ENCODE peak calls at places on chromosomes 13 and 19, in nine cellular contexts. One of them, this sample, is unnamed.

GRCh38 chr13:98563071-98563470 is 13.8 kb downstream of the STK24 start:
- DNase-seq in Calu3: no peak
- DNase-seq in HFF-Myc: no peak
- DNase-seq in dorsolateral prefrontal cortex: no peak
- DNase-seq in fibroblast of lung: no peak
- DNase-seq in fibroblast of pulmonary artery: no peak
- DNase-seq in AG09309: no peak
- DNase-seq in heart right ventricle: no peak
- DNase-seq in spleen: no peak
- DNase-seq in this sample: no peak

GRCh38 chr19:2333027-2333806 is 4.7 kb downstream of the SPPL2B start:
- DNase-seq in fibroblast of pulmonary artery: no peak
- DNase-seq in HFF-Myc: no peak
- DNase-seq in Calu3: no peak
- DNase-seq in fibroblast of lung: no peak
- DNase-seq in dorsolateral prefrontal cortex: no peak
- DNase-seq in heart right ventricle: no peak
- DNase-seq in AG09309: no peak
- DNase-seq in spleen: peak; percentile 85
- DNase-seq in this sample: no peak

GRCh38 chr13:80011448-80012212 is 329.3 kb downstream of the SPRY2 start:
- DNase-seq in dorsolateral prefrontal cortex: no peak
- DNase-seq in AG09309: no peak
- DNase-seq in fibroblast of pulmonary artery: peak; percentile 64
- DNase-seq in heart right ventricle: no peak
- DNase-seq in HFF-Myc: no peak
- DNase-seq in Calu3: no peak
- DNase-seq in spleen: no peak
- DNase-seq in fibroblast of lung: no peak
- DNase-seq in this sample: no peak

GRCh38 chr13:76816394-76816793 is 69.8 kb downstream of the KCTD12 start:
- DNase-seq in heart right ventricle: no peak
- DNase-seq in spleen: no peak
- DNase-seq in dorsolateral prefrontal cortex: no peak
- DNase-seq in HFF-Myc: no peak
- DNase-seq in Calu3: no peak
- DNase-seq in fibroblast of lung: no peak
- DNase-seq in AG09309: no peak
- DNase-seq in fibroblast of pulmonary artery: no peak
- DNase-seq in this sample: no peak

GRCh38 chr19:56076413-56076998 is 44.6 kb downstream of the ZNF787 start:
- DNase-seq in HFF-Myc: peak; percentile 16
- DNase-seq in fibroblast of lung: peak; percentile 29
- DNase-seq in heart right ventricle: peak; percentile 60
- DNase-seq in fibroblast of pulmonary artery: peak; percentile 73
- DNase-seq in AG09309: peak; percentile 10
- DNase-seq in spleen: peak; percentile 48
- DNase-seq in Calu3: peak; percentile 75
- DNase-seq in dorsolateral prefrontal cortex: no peak
- DNase-seq in this sample: peak; percentile 41

GRCh38 chr13:112842931-112843391 is 126.1 kb upstream of the MCF2L start:
- DNase-seq in fibroblast of lung: no peak
- DNase-seq in spleen: peak; percentile 64
- DNase-seq in heart right ventricle: no peak
- DNase-seq in dorsolateral prefrontal cortex: no peak
- DNase-seq in fibroblast of pulmonary artery: no peak
- DNase-seq in AG09309: no peak
- DNase-seq in Calu3: no peak
- DNase-seq in HFF-Myc: no peak
- DNase-seq in this sample: no peak

GRCh38 chr13:74575729-74576125 is 441.5 kb upstream of the KLF12 start:
- DNase-seq in dorsolateral prefrontal cortex: peak; percentile 55
- DNase-seq in AG09309: no peak
- DNase-seq in HFF-Myc: no peak
- DNase-seq in fibroblast of pulmonary artery: peak; percentile 60
- DNase-seq in heart right ventricle: peak; percentile 95
- DNase-seq in spleen: peak; percentile 87
- DNase-seq in fibroblast of lung: peak; percentile 72
- DNase-seq in Calu3: no peak
- DNase-seq in this sample: peak; percentile 3

GRCh38 chr13:75145926-75146325 is 336.0 kb downstream of the TBC1D4 start:
- DNase-seq in fibroblast of pulmonary artery: peak; percentile 9
- DNase-seq in Calu3: no peak
- DNase-seq in HFF-Myc: peak; percentile 37
- DNase-seq in AG09309: no peak
- DNase-seq in dorsolateral prefrontal cortex: no peak
- DNase-seq in fibroblast of lung: peak; percentile 14
- DNase-seq in spleen: no peak
- DNase-seq in heart right ventricle: no peak
- DNase-seq in this sample: no peak

GRCh38 chr19:38321646-38322323 is 2.1 kb downstream of the KCNK6 start:
- DNase-seq in HFF-Myc: no peak
- DNase-seq in AG09309: peak; percentile 58
- DNase-seq in fibroblast of pulmonary artery: peak; percentile 94
- DNase-seq in dorsolateral prefrontal cortex: no peak
- DNase-seq in fibroblast of lung: peak; percentile 46
- DNase-seq in spleen: no peak
- DNase-seq in heart right ventricle: peak; percentile 84
- DNase-seq in Calu3: no peak
- DNase-seq in this sample: no peak

GRCh38 chr19:30785728-30786127 is 413.5 kb downstream of the ZNF536 start:
- DNase-seq in fibroblast of lung: no peak
- DNase-seq in dorsolateral prefrontal cortex: no peak
- DNase-seq in spleen: no peak
- DNase-seq in AG09309: no peak
- DNase-seq in fibroblast of pulmonary artery: no peak
- DNase-seq in heart right ventricle: no peak
- DNase-seq in HFF-Myc: no peak
- DNase-seq in Calu3: no peak
- DNase-seq in this sample: no peak
- TF ChIP-seq CTCF in fibroblast of lung: no peak
- TF ChIP-seq CTCF in dorsolateral prefrontal cortex: no peak
- TF ChIP-seq CTCF in spleen: no peak
- TF ChIP-seq CTCF in AG09309: no peak
- TF ChIP-seq CTCF in fibroblast of pulmonary artery: no peak
- TF ChIP-seq CTCF in heart right ventricle: no peak
- TF ChIP-seq CTCF in HFF-Myc: no peak
- TF ChIP-seq CTCF in Calu3: no peak
- TF ChIP-seq CTCF in this sample: no peak

GRCh38 chr19:10701955-10702307 is 692 bp downstream of the QTRT1 start:
- DNase-seq in spleen: no peak
- DNase-seq in fibroblast of lung: no peak
- DNase-seq in dorsolateral prefrontal cortex: no peak
- DNase-seq in AG09309: no peak
- DNase-seq in fibroblast of pulmonary artery: no peak
- DNase-seq in HFF-Myc: no peak
- DNase-seq in Calu3: no peak
- DNase-seq in heart right ventricle: no peak
- DNase-seq in this sample: no peak
- TF ChIP-seq CTCF in spleen: no peak
- TF ChIP-seq CTCF in fibroblast of lung: no peak
- TF ChIP-seq CTCF in dorsolateral prefrontal cortex: no peak
- TF ChIP-seq CTCF in AG09309: no peak
- TF ChIP-seq CTCF in fibroblast of pulmonary artery: no peak
- TF ChIP-seq CTCF in HFF-Myc: no peak
- TF ChIP-seq CTCF in Calu3: no peak
- TF ChIP-seq CTCF in heart right ventricle: no peak
- TF ChIP-seq CTCF in this sample: no peak

GRCh38 chr13:49220035-49220855 is at the start of gene MLNR:
- DNase-seq in HFF-Myc: no peak
- DNase-seq in heart right ventricle: peak; percentile 16
- DNase-seq in AG09309: no peak
- DNase-seq in spleen: peak; percentile 85
- DNase-seq in fibroblast of lung: peak; percentile 40
- DNase-seq in Calu3: peak; percentile 62
- DNase-seq in fibroblast of pulmonary artery: no peak
- DNase-seq in dorsolateral prefrontal cortex: no peak
- DNase-seq in this sample: no peak
- TF ChIP-seq CTCF in HFF-Myc: no peak
- TF ChIP-seq CTCF in heart right ventricle: no peak
- TF ChIP-seq CTCF in AG09309: peak; percentile 5
- TF ChIP-seq CTCF in spleen: peak; percentile 16
- TF ChIP-seq CTCF in fibroblast of lung: no peak
- TF ChIP-seq CTCF in Calu3: peak; percentile 39
- TF ChIP-seq CTCF in fibroblast of pulmonary artery: no peak
- TF ChIP-seq CTCF in dorsolateral prefrontal cortex: no peak
- TF ChIP-seq CTCF in this sample: peak; percentile 7

DNA sequence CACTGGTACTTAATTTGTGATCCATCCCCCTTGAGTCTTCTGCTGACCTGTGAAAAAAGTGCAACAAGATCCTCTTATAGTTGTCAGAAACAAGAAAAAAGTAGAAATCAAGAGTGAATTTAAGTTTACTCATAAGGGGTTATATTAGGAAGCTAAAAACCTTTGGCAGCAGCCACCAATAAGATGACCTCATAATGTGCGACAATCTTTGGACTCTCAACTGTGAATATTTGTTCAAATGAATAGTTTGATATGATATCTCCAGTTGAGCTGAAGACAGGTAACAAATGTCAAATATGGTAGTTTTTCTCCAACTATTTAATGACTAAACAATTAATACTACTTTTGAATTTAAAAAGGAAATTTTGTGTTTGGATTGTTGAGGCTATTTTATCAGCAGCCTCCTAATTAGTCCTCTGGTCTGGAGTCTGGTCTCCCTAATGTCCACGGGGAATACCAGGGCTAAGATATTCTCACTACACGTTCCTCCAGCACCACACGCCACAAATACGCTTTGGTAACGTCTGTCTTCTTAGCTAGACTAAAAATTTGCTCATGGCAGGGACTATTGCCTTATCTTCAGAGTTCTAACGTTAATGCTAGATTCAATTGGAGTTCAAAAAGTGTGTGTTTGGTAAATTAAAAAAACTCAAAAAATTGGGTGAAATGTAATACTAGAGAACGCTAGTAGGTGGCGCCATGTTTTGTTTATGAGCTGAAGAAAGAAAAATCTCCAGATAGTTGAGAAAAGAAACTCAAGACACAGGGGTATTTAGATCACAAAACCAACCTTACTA is 51.0 kb upstream of the PDX1 start:
- DNase-seq in heart right ventricle: no peak
- DNase-seq in spleen: no peak
- DNase-seq in HFF-Myc: no peak
- DNase-seq in Calu3: peak; percentile 5
- DNase-seq in fibroblast of pulmonary artery: peak; percentile 22
- DNase-seq in fibroblast of lung: no peak
- DNase-seq in dorsolateral prefrontal cortex: no peak
- DNase-seq in AG09309: no peak
- DNase-seq in this sample: no peak
- TF ChIP-seq CTCF in heart right ventricle: peak; percentile 29
- TF ChIP-seq CTCF in spleen: peak; percentile 33
- TF ChIP-seq CTCF in HFF-Myc: peak; percentile 39
- TF ChIP-seq CTCF in Calu3: peak; percentile 35
- TF ChIP-seq CTCF in fibroblast of pulmonary artery: peak; percentile 58
- TF ChIP-seq CTCF in fibroblast of lung: peak; percentile 56
- TF ChIP-seq CTCF in dorsolateral prefrontal cortex: peak; percentile 41
- TF ChIP-seq CTCF in AG09309: peak; percentile 43
- TF ChIP-seq CTCF in this sample: peak; percentile 78

DNA sequence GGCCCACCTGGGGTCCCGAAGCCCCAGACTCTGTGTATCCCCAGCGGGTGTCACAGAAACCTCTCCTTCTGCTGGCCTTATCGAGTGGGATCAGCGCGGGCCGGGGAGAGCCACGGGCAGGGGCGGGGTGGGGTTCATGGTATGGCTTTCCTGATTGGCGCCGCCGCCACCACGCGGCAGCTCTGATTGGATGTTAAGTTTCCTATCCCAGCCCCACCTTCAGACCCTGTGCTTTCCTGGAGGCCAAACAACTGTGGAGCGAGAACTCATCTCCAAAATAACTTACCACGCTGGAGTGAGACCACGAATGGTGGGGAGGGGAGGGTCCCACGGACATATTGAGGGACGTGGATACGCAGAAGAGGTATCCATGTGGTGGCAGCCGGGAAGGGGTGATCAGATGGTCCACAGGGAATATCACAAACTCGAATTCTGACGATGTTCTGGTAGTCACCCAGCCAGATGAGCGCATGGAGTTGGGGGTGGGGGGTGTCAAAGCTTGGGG is 1.0 kb upstream of the ICAM5 start:
- DNase-seq in heart right ventricle: no peak
- DNase-seq in AG09309: no peak
- DNase-seq in spleen: no peak
- DNase-seq in fibroblast of pulmonary artery: peak; percentile 40
- DNase-seq in dorsolateral prefrontal cortex: no peak
- DNase-seq in Calu3: peak; percentile 55
- DNase-seq in HFF-Myc: no peak
- DNase-seq in fibroblast of lung: peak; percentile 49
- DNase-seq in this sample: peak; percentile 63
- TF ChIP-seq CTCF in heart right ventricle: no peak
- TF ChIP-seq CTCF in AG09309: no peak
- TF ChIP-seq CTCF in spleen: no peak
- TF ChIP-seq CTCF in fibroblast of pulmonary artery: no peak
- TF ChIP-seq CTCF in dorsolateral prefrontal cortex: no peak
- TF ChIP-seq CTCF in Calu3: no peak
- TF ChIP-seq CTCF in HFF-Myc: no peak
- TF ChIP-seq CTCF in fibroblast of lung: no peak
- TF ChIP-seq CTCF in this sample: no peak

GRCh38 chr19:35143231-35143715 is at the start of gene FXYD7:
- DNase-seq in dorsolateral prefrontal cortex: no peak
- DNase-seq in heart right ventricle: no peak
- DNase-seq in Calu3: no peak
- DNase-seq in HFF-Myc: no peak
- DNase-seq in AG09309: no peak
- DNase-seq in fibroblast of lung: no peak
- DNase-seq in spleen: no peak
- DNase-seq in fibroblast of pulmonary artery: no peak
- DNase-seq in this sample: no peak
- TF ChIP-seq CTCF in dorsolateral prefrontal cortex: peak; percentile 21
- TF ChIP-seq CTCF in heart right ventricle: peak; percentile 29
- TF ChIP-seq CTCF in Calu3: no peak
- TF ChIP-seq CTCF in HFF-Myc: no peak
- TF ChIP-seq CTCF in AG09309: no peak
- TF ChIP-seq CTCF in fibroblast of lung: no peak
- TF ChIP-seq CTCF in spleen: peak; percentile 50
- TF ChIP-seq CTCF in fibroblast of pulmonary artery: no peak
- TF ChIP-seq CTCF in this sample: peak; percentile 64